ENCODE peak calls at places on chromosomes 2 and 18, in four cellular contexts. B is psoas muscle, I is colonic mucosa, J is cardiac muscle cell. V is an unnamed sample.

GRCh38 chr2:118470297-118470696 is 377.2 kb downstream of the EN1 start:
- DNase-seq in I (no peak), B (no peak), J (no peak), V (no peak)

GRCh38 chr2:111188681-111189080 is 68.0 kb downstream of the BCL2L11 start:
- DNase-seq in B (no peak), I (no peak), J (no peak), V (no peak)

GRCh38 chr2:96325038-96325883 is at the start of gene ITPRIPL1:
- DNase-seq in J (peak; percentile 35), I (no peak), B (no peak), V (peak; percentile 88)

GRCh38 chr18:23924813-23925212 is 89.7 kb upstream of the TTC39C start:
- DNase-seq in I (no peak), J (no peak), B (no peak), V (no peak)

GRCh38 chr2:39913648-39914456 is 134.8 kb upstream of the THUMPD2 start:
- DNase-seq in J (peak; percentile 79), I (no peak), B (no peak), V (peak; percentile 37)

GRCh38 chr2:55885944-55886281 is 37.7 kb downstream of the EFEMP1 start:
- DNase-seq in J (no peak), I (no peak), B (no peak), V (no peak)

GRCh38 chr2:19711470-19712372 is 190.1 kb downstream of the TTC32 start:
- DNase-seq in B (no peak), J (no peak), I (peak; percentile 36), V (peak; percentile 41)

GRCh38 chr2:15889800-15890498 is 50.4 kb upstream of the MYCN start:
- DNase-seq in I (no peak), B (no peak), J (no peak), V (no peak)

GRCh38 chr2:101993772-101994171 is 2.0 kb downstream of the IL1R2 start:
- DNase-seq in B (no peak), I (no peak), J (no peak), V (no peak)

GRCh38 chr18:6785001-6785400 is 55.5 kb downstream of the ARHGAP28 start:
- DNase-seq in I (no peak), J (no peak), B (no peak), V (no peak)

DNA sequence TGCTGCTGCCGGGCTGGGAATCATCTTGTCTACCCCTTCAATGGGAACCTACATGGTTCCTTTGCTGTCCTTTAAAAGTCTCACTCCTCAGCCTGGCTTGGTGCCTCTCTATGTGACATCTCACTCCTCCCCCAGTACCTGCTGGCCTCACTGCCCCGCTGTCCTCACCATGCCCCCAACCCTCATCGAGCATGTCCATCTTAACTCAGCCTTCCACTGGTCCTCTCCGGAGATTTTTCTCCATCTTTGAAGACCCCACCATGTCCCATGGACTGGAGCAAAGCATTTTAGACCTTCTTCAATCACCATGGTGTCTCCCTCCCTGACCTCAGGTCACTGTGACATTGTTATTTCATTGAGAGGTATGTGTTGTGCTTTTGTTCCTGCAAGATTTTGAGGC is 58.1 kb upstream of the SIX3 start:
- DNase-seq in B (no peak), I (no peak), J (no peak), V (no peak)
- H3K27me3 ChIP-seq in B (no peaks in the 10 kb centered on the region), I (no peaks in the 10 kb centered on the region), J (peaks cover 2% of the 10 kb centered on the region), V (no peaks in the 10 kb centered on the region)

GRCh38 chr2:47062721-47063120 is 92.4 kb downstream of the STPG4 start:
- DNase-seq in J (no peak), I (no peak), B (no peak), V (no peak)
- H3K36me3 ChIP-seq in J (no peaks in the 10 kb centered on the region), I (no peaks in the 10 kb centered on the region), B (no peaks in the 10 kb centered on the region), V (no peaks in the 10 kb centered on the region)

DNA sequence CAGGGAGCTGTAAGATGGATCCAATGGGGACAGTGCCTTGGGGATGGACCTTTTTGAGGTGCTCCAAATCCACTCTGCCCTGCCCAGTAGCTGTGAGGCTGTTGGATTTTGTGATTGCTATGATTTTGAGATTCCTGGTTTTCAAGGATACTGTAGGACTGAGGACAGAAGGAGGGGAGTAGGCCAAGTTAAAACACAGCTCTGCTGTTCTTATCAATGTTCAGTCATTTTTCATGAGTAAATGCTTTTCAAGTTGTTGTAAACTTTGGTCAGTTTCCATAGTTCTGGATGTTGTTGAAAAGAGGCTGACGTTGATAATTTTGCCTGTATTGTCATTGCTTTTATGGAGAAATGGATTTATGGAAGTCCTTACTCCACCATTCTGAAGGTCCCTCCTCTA is 361.2 kb downstream of the ZNF516 start:
- DNase-seq in B (no peak), I (no peak), J (no peak), V (no peak)
- H3K4me3 ChIP-seq in B (no peak overlapping the region), I (no peak overlapping the region), J (no peak overlapping the region), V (no peak overlapping the region)

DNA sequence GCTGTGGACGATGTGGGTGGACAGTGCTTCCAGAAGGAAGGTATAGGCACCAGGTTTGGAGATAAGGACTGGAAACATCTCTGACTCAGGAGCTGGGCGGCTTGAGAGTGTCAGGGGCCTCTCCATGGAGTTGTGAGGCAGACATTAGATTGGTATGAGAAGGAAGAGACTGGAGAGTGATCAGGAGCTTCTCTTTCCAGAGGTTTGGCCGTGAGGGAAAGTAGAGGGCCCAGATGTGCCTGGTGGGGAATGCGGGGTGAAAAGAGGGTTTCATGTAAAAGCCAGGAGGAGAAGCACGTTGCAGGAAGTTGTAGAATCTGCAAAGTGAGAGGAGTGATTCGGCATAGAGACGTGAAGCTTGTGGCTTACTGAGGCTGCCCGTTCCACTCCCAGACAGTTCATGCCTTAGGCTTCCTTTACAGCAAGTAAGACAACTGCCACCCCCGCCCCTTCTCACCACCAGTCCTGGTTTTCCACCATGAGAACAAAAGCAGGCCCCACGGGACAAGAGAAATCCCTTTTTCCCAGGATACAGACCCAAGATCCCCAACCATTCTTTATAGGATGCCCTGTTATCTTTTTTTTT is 166.3 kb upstream of the HDAC4 start:
- DNase-seq in I (no peak), B (no peak), J (no peak), V (no peak)
- H3K27me3 ChIP-seq in I (no peaks in the 10 kb centered on the region), B (no peaks in the 10 kb centered on the region), J (no peaks in the 10 kb centered on the region), V (no peaks in the 10 kb centered on the region)